ENCODE peak calls at places on chromosomes 11 and 22, in six cellular contexts. Q is right lobe of liver, K is stomach, C is Peyer's patch, I is ovary, N is body of pancreas. P is an unnamed sample. For H3K4me1, the result is how much of the 10 kb centered on the place peaks cover.

GRCh38 chr11:93524173-93524536 is 19.0 kb downstream of the SMCO4 start:
- DNase-seq in Q (no peak), K (no peak), C (no peak), I (no peak), N (no peak), P (no peak)

GRCh38 chr11:2732261-2732939 is 32.6 kb upstream of the KCNQ1OT1 start:
- DNase-seq in Q (no peak), K (no peak), C (no peak), I (no peak), N (no peak), P (no peak)

GRCh38 chr11:123218451-123218850 is 23.4 kb upstream of the CLMP start:
- DNase-seq in Q (no peak), K (no peak), C (no peak), I (no peak), N (no peak), P (no peak)

GRCh38 chr11:44014968-44015623 is 32.7 kb upstream of the ACCSL start:
- DNase-seq in Q (no peak), K (no peak), C (peak), I (no peak), N (no peak), P (no peak)

GRCh38 chr22:41482319-41482935 is 13.5 kb downstream of the ACO2 start:
- DNase-seq in Q (no peak), K (no peak), C (no peak), I (no peak), N (no peak), P (no peak)

GRCh38 chr22:50305658-50306566 is 1.5 kb downstream of the PLXNB2 start:
- DNase-seq in Q (peak), K (peak), C (peak), I (peak), N (peak), P (peak)

GRCh38 chr11:93541884-93542752 is 1.1 kb downstream of the SMCO4 start:
- DNase-seq in Q (no peak), K (peak), C (peak), I (peak), N (peak), P (peak)

GRCh38 chr11:102452461-102453285 is at the start of gene TMEM123:
- DNase-seq in Q (peak), K (peak), C (peak), I (peak), N (peak), P (peak)

GRCh38 chr11:69374110-69374981 is 80.4 kb downstream of the MYEOV start:
- DNase-seq in Q (peak), K (peak), C (peak), I (peak), N (peak), P (no peak)

DNA sequence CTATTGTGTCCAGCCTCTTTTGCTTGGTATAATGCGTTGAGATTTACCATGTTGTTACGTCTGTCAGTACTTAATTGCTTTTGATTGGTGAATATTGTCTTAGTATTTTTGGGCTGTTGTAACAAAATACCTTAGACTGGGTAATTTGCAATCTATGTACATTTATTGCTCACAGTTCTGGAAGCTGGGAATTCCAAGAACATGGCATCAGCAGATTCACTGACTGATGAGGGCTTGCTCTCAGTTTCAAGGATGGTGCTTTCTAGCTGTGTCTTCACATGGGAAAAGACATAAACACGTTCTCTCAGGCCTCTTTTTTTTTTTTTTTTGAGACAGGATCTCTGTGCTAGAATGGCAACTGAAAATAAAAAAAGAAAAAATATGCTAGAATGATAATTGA is 46.7 kb upstream of the INCENP start:
- DNase-seq in Q (no peak), K (no peak), C (no peak), I (no peak), N (no peak), P (no peak)
- TF ChIP-seq POLR2A in Q (no peak), K (no peak), C (no peak), I (no peak), N (no peak), P (no peak)

GRCh38 chr22:21626735-21627469 is 2.9 kb downstream of the YDJC start:
- DNase-seq in Q (no peak), K (no peak), C (no peak), I (no peak), N (no peak), P (no peak)

GRCh38 chr22:21628386-21629261 is 1.2 kb downstream of the YDJC start:
- DNase-seq in Q (no peak), K (no peak), C (peak), I (peak), N (peak), P (no peak)

GRCh38 chr22:21624120-21624879 is 5.5 kb downstream of the YDJC start:
- DNase-seq in Q (peak), K (no peak), C (no peak), I (no peak), N (no peak), P (no peak)

GRCh38 chr22:21624880-21625791 is 4.7 kb downstream of the YDJC start:
- DNase-seq in Q (no peak), K (no peak), C (no peak), I (no peak), N (no peak), P (no peak)

DNA sequence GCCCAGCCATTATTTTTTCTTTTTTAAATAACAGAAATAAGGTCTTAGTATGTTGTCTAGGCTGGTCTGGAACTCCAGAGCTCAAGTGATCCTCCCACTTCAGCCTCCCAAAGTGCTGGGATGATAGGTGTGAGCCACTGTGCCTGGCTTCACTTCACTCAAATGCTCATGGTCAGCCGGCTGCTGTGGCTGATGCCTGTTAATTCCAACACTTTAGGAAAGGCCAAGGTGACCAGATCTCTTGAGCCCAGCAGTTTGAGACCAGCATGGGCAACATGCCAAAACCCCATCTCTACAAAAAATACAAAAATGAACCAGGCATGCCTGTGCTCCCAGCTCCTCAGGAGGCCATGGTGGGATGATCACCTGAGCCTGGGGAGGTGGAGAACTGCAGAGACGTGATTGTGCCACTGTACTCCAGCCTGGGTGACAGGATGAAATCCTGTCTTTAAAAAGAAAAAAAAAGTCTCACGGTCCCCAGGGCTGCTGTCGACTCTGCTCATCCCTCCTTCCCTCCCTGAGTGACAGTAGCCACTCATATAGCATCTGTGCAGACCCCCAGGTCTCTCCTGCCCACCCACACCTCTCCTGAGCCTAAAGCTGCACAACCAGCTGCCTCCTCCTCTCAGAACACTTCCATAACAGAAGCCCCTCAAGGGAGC is 3.6 kb downstream of the YDJC start:
- DNase-seq in Q (no peak), K (no peak), C (no peak), I (no peak), N (no peak), P (no peak)
- H3K4me1 ChIP-seq in Q (under half), K (half or more), C (under half), I (under half), N (under half), P (under half)

DNA sequence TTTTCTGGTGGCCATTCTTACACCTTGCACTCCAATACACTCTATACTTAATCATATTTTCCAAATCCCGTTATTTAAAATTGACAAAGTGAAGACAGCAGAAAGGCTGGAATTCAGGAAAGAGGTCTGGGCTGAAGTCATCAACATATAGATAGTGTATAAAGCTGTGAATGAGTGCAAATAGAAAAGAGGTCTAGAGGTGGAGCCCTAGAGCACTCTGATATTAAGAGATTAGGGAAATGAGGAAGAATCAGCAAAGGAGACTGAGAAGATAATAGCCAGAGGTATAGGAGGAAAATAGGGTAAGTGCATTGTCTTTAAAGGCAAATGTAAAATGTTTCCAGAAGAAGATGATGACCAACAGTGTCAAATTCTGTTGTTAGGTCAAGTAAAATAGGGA is 7.9 kb downstream of the CTR9 start:
- DNase-seq in Q (no peak), K (no peak), C (no peak), I (no peak), N (no peak), P (no peak)
- TF ChIP-seq CTCF in Q (no peak), K (no peak), C (no peak), I (no peak), N (no peak), P (no peak)

DNA sequence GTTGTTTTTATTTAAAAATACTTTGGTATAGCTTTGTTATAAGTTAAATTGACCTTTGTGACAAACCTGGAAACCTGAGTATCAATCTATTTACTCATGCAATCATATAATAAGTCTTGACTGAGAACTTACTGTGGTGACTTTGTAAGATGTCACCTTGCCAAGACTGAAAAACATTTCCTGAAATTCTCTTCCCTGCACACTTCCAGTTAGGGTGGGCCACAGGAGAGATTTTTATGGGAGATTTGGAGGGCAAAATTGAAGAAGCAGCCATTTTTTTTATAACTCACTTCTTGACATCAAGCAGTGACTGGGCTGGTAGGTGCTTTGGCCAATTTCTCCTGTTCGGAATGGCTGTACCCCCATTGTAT is 31.4 kb upstream of the GLYAT start:
- DNase-seq in Q (no peak), K (no peak), C (no peak), I (no peak), N (no peak), P (no peak)
- TF ChIP-seq POLR2A in Q (no peak), K (no peak), C (no peak), I (no peak), N (no peak), P (no peak)

GRCh38 chr22:44409691-44410316 is 88.2 kb downstream of the RTL6 start:
- DNase-seq in Q (no peak), K (no peak), C (no peak), I (peak), N (no peak), P (no peak)

GRCh38 chr22:44411226-44412135 is 86.6 kb downstream of the RTL6 start:
- DNase-seq in Q (no peak), K (no peak), C (no peak), I (peak), N (no peak), P (no peak)

GRCh38 chr22:44409211-44409648 is 88.8 kb downstream of the RTL6 start:
- DNase-seq in Q (no peak), K (no peak), C (no peak), I (peak), N (no peak), P (no peak)

GRCh38 chr22:44412136-44412731 is 85.8 kb downstream of the RTL6 start:
- DNase-seq in Q (no peak), K (no peak), C (no peak), I (peak), N (no peak), P (no peak)

DNA sequence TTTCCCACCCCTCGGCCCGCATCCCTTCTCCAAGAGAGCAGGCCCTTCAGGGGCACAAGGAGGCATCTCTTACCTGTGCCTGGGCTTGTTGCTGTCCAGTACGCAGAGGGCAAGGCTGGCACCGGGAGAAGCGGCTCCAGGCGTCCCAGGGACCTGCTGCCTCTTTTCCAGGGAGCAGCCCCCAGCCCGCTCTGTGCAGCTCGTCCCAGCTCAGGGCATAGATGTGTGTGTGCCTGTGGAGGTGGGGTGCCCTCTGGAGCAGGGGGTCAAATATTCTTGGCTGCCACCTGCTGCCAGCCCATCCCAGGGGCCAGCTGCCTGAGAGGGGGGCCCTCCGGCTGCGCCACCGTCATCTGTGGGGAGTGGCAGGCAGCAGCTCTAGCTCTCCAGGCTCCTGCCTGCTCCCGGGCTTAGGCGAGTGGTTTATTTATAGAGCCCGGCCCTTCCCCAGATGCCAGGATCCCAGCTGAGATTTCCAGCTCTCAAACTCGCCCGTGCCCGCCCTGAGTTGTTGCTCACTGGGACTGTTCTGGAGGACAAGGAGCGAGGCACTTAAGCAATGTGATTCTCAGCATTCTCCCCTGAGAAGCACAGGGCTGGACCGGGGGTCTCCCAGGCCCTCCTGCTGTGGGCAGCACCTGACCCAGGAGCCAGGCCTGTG is 87.5 kb downstream of the RTL6 start:
- DNase-seq in Q (no peak), K (peak), C (no peak), I (peak), N (no peak), P (peak)
- H3K4me1 ChIP-seq in Q (under half), K (under half), C (under half), I (under half), N (under half), P (under half)

DNA sequence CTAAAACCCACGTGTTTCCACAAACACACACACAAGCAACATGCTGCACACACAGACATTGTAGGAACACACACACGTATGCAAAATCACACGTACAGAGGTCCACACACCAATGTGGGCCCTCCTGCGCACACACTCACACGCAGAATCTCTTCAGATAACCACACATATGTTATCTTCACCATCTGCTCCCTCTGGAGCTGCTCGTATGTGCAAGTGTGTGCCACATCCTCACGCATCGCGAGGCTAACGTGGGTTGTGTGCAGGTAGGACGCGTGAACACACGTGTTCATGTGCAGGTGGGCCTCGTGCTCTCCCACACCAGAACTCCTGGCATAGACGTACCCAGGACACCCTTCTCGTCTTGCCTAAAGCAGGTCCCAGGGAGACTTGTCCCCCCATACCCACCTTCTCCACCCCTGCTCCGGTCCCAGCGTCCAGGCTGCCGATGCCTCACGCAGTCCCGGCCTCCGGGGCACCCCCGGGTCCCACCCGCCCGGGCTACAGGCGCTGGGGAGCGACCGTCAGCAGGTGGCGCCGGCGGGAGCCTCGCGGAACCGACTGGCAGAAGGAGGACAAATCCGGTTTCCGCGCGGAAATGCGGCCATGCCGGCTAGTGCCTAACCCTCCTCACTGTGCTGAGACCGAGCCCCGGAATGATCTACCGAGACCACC is 10.3 kb upstream of the IGSF9B start:
- DNase-seq in Q (no peak), K (peak), C (peak), I (peak), N (peak), P (peak)
- TF ChIP-seq CTCF in Q (no peak), K (no peak), C (no peak), I (no peak), N (peak), P (peak)

GRCh38 chr22:37933711-37934376 is 19.6 kb downstream of the C22orf23 start:
- DNase-seq in Q (peak), K (peak), C (peak), I (peak), N (peak), P (peak)
- TF ChIP-seq POLR2A in Q (no peak), K (no peak), C (no peak), I (no peak), N (no peak), P (no peak)

GRCh38 chr11:31809543-31809856 is 1.6 kb downstream of the PAX6 start:
- DNase-seq in Q (no peak), K (no peak), C (no peak), I (no peak), N (no peak), P (no peak)

GRCh38 chr11:31808721-31809542 is 2.2 kb downstream of the PAX6 start:
- DNase-seq in Q (no peak), K (no peak), C (no peak), I (no peak), N (no peak), P (no peak)

GRCh38 chr11:31812392-31813241 is 1.5 kb upstream of the PAX6 start:
- DNase-seq in Q (no peak), K (no peak), C (no peak), I (no peak), N (no peak), P (no peak)

GRCh38 chr11:31809857-31810778 is 1.0 kb downstream of the PAX6 start:
- DNase-seq in Q (no peak), K (no peak), C (no peak), I (no peak), N (no peak), P (no peak)

DNA sequence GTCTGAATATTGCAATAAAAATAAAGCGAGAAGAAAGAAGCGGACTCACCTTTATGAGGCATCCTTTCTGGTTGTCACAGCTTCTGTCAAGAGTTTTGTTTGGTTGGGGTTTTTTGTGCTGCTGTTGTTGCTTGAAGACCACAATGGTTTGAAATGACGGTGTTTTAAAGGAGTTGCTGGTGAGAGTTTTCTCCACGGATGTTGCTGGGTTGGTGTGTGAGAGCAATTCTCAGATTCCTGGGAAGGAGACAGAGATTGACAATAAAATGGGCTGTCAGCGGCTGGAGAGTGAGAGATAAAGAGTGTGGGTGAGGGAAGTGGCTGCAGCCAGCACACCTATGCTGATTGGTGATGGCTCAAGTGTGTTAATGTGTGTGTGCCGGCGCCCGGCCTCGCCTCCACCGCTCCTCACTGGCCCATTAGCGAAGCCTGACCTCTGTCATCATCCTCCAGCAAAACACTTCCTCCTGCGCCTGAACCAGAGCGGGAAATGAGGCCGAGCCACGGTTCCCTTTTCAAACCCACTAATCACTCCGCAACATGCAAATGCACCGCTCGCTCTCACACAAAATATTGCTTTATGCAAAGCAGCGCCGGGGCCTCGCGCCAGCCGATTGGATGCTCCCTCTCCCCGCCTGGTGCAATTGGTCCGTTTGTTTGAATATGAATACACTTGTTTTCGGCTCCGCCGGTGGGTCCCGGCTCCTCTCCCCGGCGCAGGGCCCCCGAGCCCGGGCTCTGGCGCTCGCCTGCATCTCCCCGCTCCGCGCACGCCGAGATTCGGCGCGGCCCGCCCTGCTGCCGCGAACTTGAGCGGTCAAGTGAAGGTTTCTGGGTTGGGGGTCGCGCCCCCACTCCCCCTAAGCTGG is at the start of gene PAX6:
- DNase-seq in Q (no peak), K (no peak), C (no peak), I (no peak), N (no peak), P (no peak)
- H3K4me1 ChIP-seq in Q (under half), K (half or more), C (half or more), I (under half), N (half or more), P (under half)

GRCh38 chr11:113275602-113276001 is 38.8 kb upstream of the TTC12 start:
- DNase-seq in Q (no peak), K (no peak), C (no peak), I (no peak), N (no peak), P (no peak)

GRCh38 chr11:113281052-113281725 is 33.2 kb upstream of the TTC12 start:
- DNase-seq in Q (no peak), K (no peak), C (no peak), I (no peak), N (no peak), P (no peak)

GRCh38 chr11:113279591-113279990 is 34.8 kb upstream of the TTC12 start:
- DNase-seq in Q (no peak), K (no peak), C (no peak), I (no peak), N (no peak), P (no peak)

GRCh38 chr11:113278481-113278880 is 35.9 kb upstream of the TTC12 start:
- DNase-seq in Q (no peak), K (no peak), C (no peak), I (peak), N (no peak), P (no peak)

DNA sequence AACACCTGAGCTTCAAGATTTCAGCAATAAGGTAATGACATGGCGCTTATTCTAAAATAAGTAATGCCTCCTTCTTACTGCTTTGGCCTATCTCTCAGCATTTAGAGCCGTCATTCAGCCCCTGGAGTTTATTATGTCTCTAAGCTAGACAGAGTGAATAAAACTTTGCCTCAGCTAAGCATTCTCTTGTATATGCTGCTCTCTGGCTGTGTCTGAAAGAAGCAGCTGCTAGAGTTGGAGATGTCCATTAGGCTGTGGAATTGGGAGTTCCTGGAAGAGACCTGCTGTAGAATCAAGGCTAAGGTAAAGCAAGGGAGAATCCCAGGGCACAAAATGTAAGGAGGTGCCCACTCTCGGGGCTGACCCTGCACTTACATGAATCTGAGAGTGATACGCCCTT is 35.5 kb upstream of the TTC12 start:
- DNase-seq in Q (no peak), K (no peak), C (no peak), I (no peak), N (no peak), P (no peak)
- TF ChIP-seq CTCF in Q (no peak), K (no peak), C (no peak), I (peak), N (no peak), P (no peak)

P was measured in heart left ventricle.